ENCODE peak calls at places on chromosomes 16 and 17, in five cellular contexts. H is H1, V is pancreas, U is ovary, E is Peyer's patch. C is an unnamed sample.

GRCh38 chr17:7557825-7558543 is 566 bp upstream of the TNFSF13 start:
- DNase-seq in H (peak; percentile 81), V (peak; percentile 97), E (peak; percentile 94), U (peak; percentile 91), C (no peak)

GRCh38 chr16:21645261-21645721 is 7.1 kb downstream of the IGSF6 start:
- DNase-seq in E (no peak), U (no peak), V (no peak), H (no peak), C (no peak)

GRCh38 chr17:27495460-27495859 is 39.2 kb downstream of the KSR1 start:
- DNase-seq in H (no peak), V (no peak), U (no peak), E (no peak), C (no peak)

GRCh38 chr17:45282683-45283644 is 21.1 kb upstream of the SPATA32 start:
- DNase-seq in E (peak; percentile 48), V (no peak), H (no peak), U (peak; percentile 77), C (no peak)

GRCh38 chr17:27506348-27507218 is 50.3 kb downstream of the KSR1 start:
- DNase-seq in U (no peak), V (no peak), E (no peak), H (no peak), C (no peak)

GRCh38 chr16:68000450-68000849 is 1.2 kb upstream of the DPEP2 start:
- DNase-seq in V (no peak), H (no peak), E (no peak), U (no peak), C (no peak)

GRCh38 chr17:77377836-77378235 is 237.1 kb downstream of the SEC14L1 start:
- DNase-seq in H (no peak), U (no peak), E (no peak), V (no peak), C (no peak)

GRCh38 chr16:77965346-77965745 is 57.0 kb upstream of the CLEC3A start:
- DNase-seq in E (no peak), V (no peak), H (no peak), U (no peak), C (no peak)

GRCh38 chr17:14340968-14341412 is 40.1 kb downstream of the HS3ST3B1 start:
- DNase-seq in E (no peak), U (no peak), H (no peak), V (no peak), C (no peak)

GRCh38 chr17:41767324-41768042 is 19.0 kb downstream of the JUP start:
- DNase-seq in H (no peak), U (no peak), V (no peak), E (no peak), C (no peak)

GRCh38 chr16:15461376-15461775 is 27.0 kb downstream of the BMERB1 start:
- DNase-seq in H (no peak), V (no peak), U (no peak), E (no peak), C (no peak)

GRCh38 chr16:10923650-10924214 is 18.5 kb downstream of the DEXI start:
- DNase-seq in V (peak; percentile 48), H (no peak), E (peak; percentile 78), U (peak; percentile 67), C (no peak)

GRCh38 chr16:75256871-75257343 is 5.5 kb upstream of the BCAR1 start:
- DNase-seq in H (no peak), E (peak; percentile 65), V (peak; percentile 19), U (peak; percentile 55), C (no peak)

GRCh38 chr17:51508048-51508447 is 247.7 kb downstream of the UTP18 start:
- DNase-seq in V (no peak), U (no peak), H (no peak), E (no peak), C (no peak)

GRCh38 chr17:81110488-81111040 is 54.7 kb upstream of the PVALEF start:
- DNase-seq in E (no peak), H (no peak), U (no peak), V (no peak), C (no peak)

GRCh38 chr17:81032641-81033422 is 2.1 kb upstream of the BAIAP2 start:
- DNase-seq in U (peak; percentile 36), H (no peak), V (no peak), E (no peak), C (no peak)

GRCh38 chr17:59131131-59131530 is 23.9 kb downstream of the SKA2 start:
- DNase-seq in V (no peak), U (no peak), H (no peak), E (no peak), C (no peak)

GRCh38 chr17:68346448-68346847 is 55.2 kb downstream of the ARSG start:
- DNase-seq in E (no peak), V (no peak), H (no peak), U (no peak), C (peak; percentile 22)

GRCh38 chr17:39235555-39236221 is 9.9 kb upstream of the STAC2 start:
- DNase-seq in E (no peak), H (peak; percentile 84), U (no peak), V (no peak), C (peak; percentile 43)

GRCh38 chr17:76948726-76949342 is 80.6 kb downstream of the MGAT5B start:
- DNase-seq in V (no peak), H (no peak), U (no peak), E (no peak), C (no peak)

GRCh38 chr17:58156839-58157803 is 8.9 kb downstream of the OR4D1 start:
- DNase-seq in V (no peak), E (no peak), H (peak; percentile 78), U (no peak), C (peak; percentile 43)

GRCh38 chr17:7992924-7993323 is 9.5 kb upstream of the GUCY2D start:
- DNase-seq in V (no peak), U (no peak), H (no peak), E (no peak), C (no peak)

GRCh38 chr17:73083432-73083831 is 9.1 kb downstream of the SLC39A11 start:
- DNase-seq in V (no peak), U (no peak), E (no peak), H (no peak), C (no peak)

GRCh38 chr17:19003966-19004600 is 481 bp downstream of the FAM83G start:
- DNase-seq in H (peak; percentile 76), E (peak; percentile 81), U (peak; percentile 57), V (peak; percentile 33), C (peak; percentile 39)

GRCh38 chr17:8921147-8921546 is 44.4 kb downstream of the PIK3R5 start:
- DNase-seq in E (no peak), V (no peak), U (no peak), H (no peak), C (no peak)

GRCh38 chr17:1237471-1237870 is 32.8 kb upstream of the BHLHA9 start:
- DNase-seq in H (no peak), E (no peak), V (no peak), U (no peak), C (no peak)

GRCh38 chr17:19766016-19766415 is 17.9 kb upstream of the ALDH3A1 start:
- DNase-seq in H (peak; percentile 58), E (no peak), V (no peak), U (no peak), C (no peak)

GRCh38 chr17:29677139-29677834 is 54.6 kb upstream of the CORO6 start:
- DNase-seq in V (no peak), H (no peak), U (peak; percentile 53), E (no peak), C (no peak)

DNA sequence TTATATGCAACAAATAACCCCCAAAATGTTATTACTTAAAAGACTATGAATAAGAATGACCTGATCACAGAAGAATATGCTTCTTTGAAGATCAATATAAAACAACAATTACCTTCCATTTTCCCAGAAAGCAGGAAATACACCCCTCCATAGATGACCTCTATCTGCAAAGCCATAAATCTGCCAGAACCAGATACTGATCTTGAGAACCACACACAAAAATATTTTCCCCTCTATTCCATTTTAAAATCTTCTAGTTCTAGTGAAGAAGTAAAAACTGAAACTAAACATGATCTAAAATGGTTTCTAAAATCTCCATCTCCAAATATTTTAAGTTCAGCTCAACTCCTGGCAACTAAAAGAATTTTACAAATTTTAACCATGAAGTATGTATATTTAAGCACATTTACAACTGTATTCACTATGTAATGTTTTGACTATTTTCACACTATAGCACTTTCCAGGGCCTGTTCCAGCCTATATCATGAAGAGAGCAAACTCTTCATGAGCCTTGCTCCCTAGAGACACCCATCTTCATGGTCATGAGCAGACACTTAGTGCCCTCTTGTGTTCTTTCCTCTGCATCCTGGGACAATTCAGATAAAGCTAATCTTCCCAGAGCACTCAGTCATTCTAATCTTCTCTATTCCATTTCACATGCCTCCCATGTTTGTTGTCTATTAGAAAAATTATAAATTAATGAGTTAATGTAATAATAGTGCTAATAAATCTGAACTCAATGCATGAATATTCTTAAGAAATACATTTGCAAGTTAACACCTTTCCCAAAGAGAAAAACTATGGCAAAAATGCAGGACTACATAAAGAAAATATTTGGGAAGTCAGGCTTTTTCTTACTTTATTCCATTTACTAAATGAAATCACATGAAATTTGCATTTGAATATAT is 87.0 kb downstream of the HELZ start:
- DNase-seq in H (no peak), E (no peak), V (no peak), U (no peak), C (no peak)
- TF ChIP-seq CTCF in H (peak; percentile 52), E (no peak), V (no peak), U (no peak), C (no peak)

GRCh38 chr16:35689764-35690163 is 2230.4 kb downstream of the TP53TG3F start:
- DNase-seq in V (no peak), E (no peak), H (no peak), U (no peak), C (no peak)
- H3K9me3 ChIP-seq in V (no peaks in the 10 kb centered on the region), E (no peaks in the 10 kb centered on the region), H (peaks cover 99% of the 10 kb centered on the region), U (no peaks in the 10 kb centered on the region), C (no peaks in the 10 kb centered on the region)

DNA sequence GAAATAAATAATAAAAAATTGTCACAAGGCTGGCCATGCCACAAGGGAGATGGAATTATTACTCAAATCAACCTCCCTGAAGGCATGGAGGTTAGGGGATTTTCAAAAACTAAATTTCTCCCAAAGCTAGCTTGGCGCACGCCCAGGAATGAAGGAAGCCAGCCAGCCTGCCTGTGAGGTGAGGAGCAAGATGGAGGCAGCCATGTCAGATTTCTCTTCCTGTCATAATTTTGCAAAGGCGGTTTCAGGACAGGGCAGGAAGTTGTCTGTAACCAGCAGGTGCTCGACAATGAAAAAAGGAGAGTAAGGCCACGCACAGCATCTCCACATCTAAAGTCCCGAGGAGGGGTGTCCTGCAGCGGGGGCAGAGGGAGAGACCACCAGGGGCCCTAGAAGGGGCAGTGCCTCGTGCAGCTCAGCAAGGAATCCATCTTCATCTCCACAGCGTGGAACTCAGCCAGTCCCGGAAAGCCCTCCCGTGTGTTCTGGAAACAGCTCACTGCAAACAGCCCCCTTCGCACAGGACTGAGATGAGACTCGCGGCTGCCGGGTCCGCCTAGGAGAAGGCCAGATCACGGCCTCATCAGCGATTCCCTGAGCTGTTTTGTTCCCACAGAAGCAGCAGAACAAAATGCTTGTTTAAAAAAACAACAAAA is 47.8 kb downstream of the SLC7A5 start:
- DNase-seq in E (no peak), V (no peak), U (no peak), H (no peak), C (peak; percentile 19)
- H3K27ac ChIP-seq in E (no peak overlapping the region), V (no peak overlapping the region), U (no peak overlapping the region), H (no peak overlapping the region), C (no peak overlapping the region)

GRCh38 chr16:65684230-65684629 is 562.4 kb upstream of the CDH11 start:
- DNase-seq in V (no peak), H (no peak), E (no peak), U (no peak), C (no peak)
- TF ChIP-seq CTCF in V (no peak), H (peak; percentile 9), E (no peak), U (no peak), C (no peak)